ENCODE peak calls at places on chromosomes 5 and 9, in six cellular contexts. M, K, E, F, W and P are unnamed samples.

GRCh38 chr5:140303987-140304386 is 1.1 kb upstream of the PFDN1 start:
- DNase-seq in M (no peak), K (no peak), E (no peak), F (no peak), W (peak), P (no peak)

GRCh38 chr5:151086905-151087360 is 6.1 kb upstream of the TNIP1 start:
- DNase-seq in M (peak), K (no peak), E (no peak), F (no peak), W (no peak), P (no peak)

GRCh38 chr5:177598477-177598876 is 1.5 kb upstream of the B4GALT7 start:
- DNase-seq in M (peak), K (peak), E (no peak), F (no peak), W (peak), P (no peak)

GRCh38 chr5:137498301-137498735 is 808 bp downstream of the SPOCK1 start:
- DNase-seq in M (peak), K (peak), E (peak), F (peak), W (peak), P (no peak)

GRCh38 chr5:135398160-135398854 is 724 bp downstream of the MACROH2A1 start:
- DNase-seq in M (peak), K (no peak), E (peak), F (peak), W (no peak), P (peak)

GRCh38 chr9:135507104-135508035 is 6.9 kb downstream of the MRPS2 start:
- DNase-seq in M (no peak), K (peak), E (no peak), F (no peak), W (no peak), P (no peak)

GRCh38 chr5:39195198-39195826 is 24.1 kb downstream of the FYB1 start:
- DNase-seq in M (peak), K (no peak), E (no peak), F (no peak), W (no peak), P (no peak)

GRCh38 chr9:107717608-107718314 is 228.2 kb upstream of the KLF4 start:
- DNase-seq in M (no peak), K (no peak), E (no peak), F (no peak), W (no peak), P (no peak)

GRCh38 chr5:119270955-119271757 is 84.7 kb upstream of the TNFAIP8 start:
- DNase-seq in M (no peak), K (no peak), E (no peak), F (no peak), W (no peak), P (peak)

GRCh38 chr5:54743997-54744788 is 226.6 kb downstream of the SNX18 start:
- DNase-seq in M (peak), K (no peak), E (peak), F (peak), W (peak), P (no peak)

GRCh38 chr9:18741880-18742279 is 267.9 kb downstream of the ADAMTSL1 start:
- DNase-seq in M (no peak), K (no peak), E (no peak), F (no peak), W (peak), P (no peak)

GRCh38 chr5:56900858-56901578 is 8.4 kb upstream of the SETD9 start:
- DNase-seq in M (peak), K (no peak), E (peak), F (peak), W (peak), P (no peak)

GRCh38 chr9:68574150-68574549 is 33.5 kb upstream of the TMEM252 start:
- DNase-seq in M (peak), K (no peak), E (peak), F (no peak), W (no peak), P (no peak)

GRCh38 chr9:84711398-84711777 is 41.9 kb downstream of the NTRK2 start:
- DNase-seq in M (no peak), K (no peak), E (no peak), F (no peak), W (no peak), P (no peak)

GRCh38 chr5:94613583-94613982 is 4.8 kb downstream of the KIAA0825 start:
- DNase-seq in M (peak), K (no peak), E (peak), F (no peak), W (peak), P (no peak)

GRCh38 chr5:39503148-39503547 is 78.4 kb upstream of the DAB2 start:
- DNase-seq in M (peak), K (no peak), E (peak), F (peak), W (peak), P (no peak)

GRCh38 chr5:93503598-93504067 is 77.4 kb downstream of the NR2F1-AS1 start:
- DNase-seq in M (peak), K (no peak), E (peak), F (peak), W (peak), P (no peak)

GRCh38 chr5:95850391-95850894 is 27.9 kb upstream of the GLRX start:
- DNase-seq in M (peak), K (no peak), E (peak), F (no peak), W (peak), P (no peak)

GRCh38 chr9:7216004-7216821 is 458.4 kb downstream of the KDM4C start:
- DNase-seq in M (peak), K (no peak), E (peak), F (no peak), W (peak), P (no peak)

GRCh38 chr9:95742821-95743220 is 132.7 kb upstream of the ERCC6L2 start:
- DNase-seq in M (no peak), K (no peak), E (no peak), F (no peak), W (no peak), P (no peak)

GRCh38 chr9:109442716-109443115 is 55.4 kb downstream of the PTPN3 start:
- DNase-seq in M (no peak), K (no peak), E (no peak), F (no peak), W (no peak), P (no peak)

GRCh38 chr9:114869845-114870244 is 60.5 kb downstream of the TNFSF8 start:
- DNase-seq in M (no peak), K (no peak), E (peak), F (no peak), W (no peak), P (no peak)

DNA sequence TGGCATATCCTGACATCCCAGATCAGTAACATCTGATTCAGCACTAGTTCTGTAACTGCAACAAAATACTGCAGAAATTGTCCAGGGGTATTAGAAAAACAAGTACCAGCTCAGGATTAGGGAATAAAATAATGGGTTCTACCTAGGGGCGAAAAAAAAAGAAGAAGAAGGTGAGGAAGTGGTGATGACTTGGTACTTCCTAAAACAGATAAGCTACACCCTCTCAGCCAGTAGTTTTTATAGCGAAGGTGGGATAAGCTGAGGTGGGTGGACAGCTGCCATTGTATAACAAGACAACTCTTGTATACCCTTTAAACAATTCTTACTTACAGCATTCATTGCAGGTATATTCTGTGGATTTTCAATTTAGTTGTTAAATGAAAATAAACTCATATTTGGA is 19.1 kb downstream of the RAPGEF6 start:
- DNase-seq in M (no peak), K (no peak), E (no peak), F (no peak), W (no peak), P (no peak)
- H3K4me3 ChIP-seq in M (no peak), K (no peak), E (no peak), F (no peak), W (no peak), P (no peak)

DNA sequence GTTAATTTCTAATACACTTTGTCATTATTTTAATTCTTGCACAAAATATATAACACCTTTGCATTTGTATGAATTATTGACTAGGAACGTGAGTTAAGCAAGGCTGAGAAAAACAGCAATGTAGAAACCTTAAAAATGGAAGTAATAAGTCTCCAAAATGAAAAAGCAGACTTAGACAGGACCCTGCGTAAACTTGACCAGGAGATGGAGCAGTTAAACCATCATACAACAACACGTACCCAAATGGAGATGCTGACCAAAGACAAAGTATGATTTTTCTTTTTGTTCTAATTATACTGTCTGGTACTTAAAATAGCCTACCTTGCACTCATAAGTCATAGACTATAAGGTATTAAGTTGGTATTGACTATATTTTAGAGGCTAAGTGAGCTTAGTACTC is 34.4 kb downstream of the RAD50 start:
- DNase-seq in M (peak), K (no peak), E (peak), F (peak), W (peak), P (no peak)
- TF ChIP-seq CTCF in M (no peak), K (no peak), E (peak), F (no peak), W (no peak), P (peak)

GRCh38 chr9:92403153-92403552 is 1.2 kb downstream of the OGN start:
- DNase-seq in M (no peak), K (no peak), E (no peak), F (no peak), W (no peak), P (no peak)
- H3K4me3 ChIP-seq in M (no peak), K (peak), E (no peak), F (peak), W (no peak), P (no peak)

GRCh38 chr9:37210737-37211523 is 90.6 kb downstream of the ZCCHC7 start:
- DNase-seq in M (no peak), K (no peak), E (no peak), F (no peak), W (peak), P (no peak)

GRCh38 chr9:37215456-37216229 is 95.3 kb downstream of the ZCCHC7 start:
- DNase-seq in M (peak), K (no peak), E (peak), F (no peak), W (peak), P (no peak)

GRCh38 chr9:37212435-37212834 is 92.1 kb downstream of the ZCCHC7 start:
- DNase-seq in M (no peak), K (no peak), E (no peak), F (no peak), W (no peak), P (no peak)

GRCh38 chr9:37206121-37206620 is 85.8 kb downstream of the ZCCHC7 start:
- DNase-seq in M (no peak), K (no peak), E (no peak), F (no peak), W (no peak), P (no peak)

GRCh38 chr9:37209431-37210386 is 89.3 kb downstream of the ZCCHC7 start:
- DNase-seq in M (peak), K (no peak), E (no peak), F (no peak), W (peak), P (no peak)
- TF ChIP-seq CTCF in M (peak), K (no peak), E (peak), F (peak), W (peak), P (peak)

GRCh38 chr9:34675874-34676273 is 13.4 kb upstream of the CCL27 start:
- DNase-seq in M (no peak), K (no peak), E (no peak), F (no peak), W (peak), P (no peak)

GRCh38 chr9:34674440-34674839 is 12.0 kb upstream of the CCL27 start:
- DNase-seq in M (no peak), K (no peak), E (no peak), F (no peak), W (no peak), P (peak)

GRCh38 chr9:34671307-34671706 is 8.8 kb upstream of the CCL27 start:
- DNase-seq in M (no peak), K (no peak), E (no peak), F (no peak), W (no peak), P (no peak)

GRCh38 chr9:34669809-34670562 is 7.5 kb upstream of the CCL27 start:
- DNase-seq in M (no peak), K (no peak), E (no peak), F (no peak), W (no peak), P (no peak)

GRCh38 chr9:34675048-34675714 is 12.7 kb upstream of the CCL27 start:
- DNase-seq in M (peak), K (no peak), E (peak), F (peak), W (peak), P (no peak)
- H3K4me3 ChIP-seq in M (no peak), K (no peak), E (no peak), F (no peak), W (no peak), P (no peak)

DNA sequence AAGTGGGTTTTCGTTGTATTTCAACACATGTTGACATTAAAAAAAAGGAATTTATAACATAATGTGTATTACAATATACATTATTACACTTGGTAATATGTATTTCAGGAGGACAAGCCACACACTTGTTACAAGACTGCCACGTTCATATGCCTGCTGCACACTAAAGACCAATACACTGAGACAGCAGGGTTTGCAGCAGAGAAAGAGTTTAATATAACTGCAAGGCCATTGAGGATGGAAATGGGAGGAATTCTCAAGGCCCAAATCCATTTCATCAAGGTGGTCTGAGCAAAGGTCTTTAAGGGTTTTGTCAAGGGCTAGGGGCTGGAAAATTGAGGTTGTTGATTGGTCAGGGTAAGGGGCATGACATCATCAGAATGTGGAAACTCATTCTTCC is 1017.8 kb upstream of the CDH10 start:
- DNase-seq in M (no peak), K (no peak), E (no peak), F (no peak), W (no peak), P (no peak)
- TF ChIP-seq CTCF in M (no peak), K (no peak), E (no peak), F (no peak), W (no peak), P (no peak)

GRCh38 chr5:73499756-73500155 is 1.5 kb downstream of the BTF3 start:
- DNase-seq in M (no peak), K (no peak), E (no peak), F (no peak), W (no peak), P (no peak)
- H3K4me3 ChIP-seq in M (peak), K (peak), E (peak), F (peak), W (peak), P (peak)

DNA sequence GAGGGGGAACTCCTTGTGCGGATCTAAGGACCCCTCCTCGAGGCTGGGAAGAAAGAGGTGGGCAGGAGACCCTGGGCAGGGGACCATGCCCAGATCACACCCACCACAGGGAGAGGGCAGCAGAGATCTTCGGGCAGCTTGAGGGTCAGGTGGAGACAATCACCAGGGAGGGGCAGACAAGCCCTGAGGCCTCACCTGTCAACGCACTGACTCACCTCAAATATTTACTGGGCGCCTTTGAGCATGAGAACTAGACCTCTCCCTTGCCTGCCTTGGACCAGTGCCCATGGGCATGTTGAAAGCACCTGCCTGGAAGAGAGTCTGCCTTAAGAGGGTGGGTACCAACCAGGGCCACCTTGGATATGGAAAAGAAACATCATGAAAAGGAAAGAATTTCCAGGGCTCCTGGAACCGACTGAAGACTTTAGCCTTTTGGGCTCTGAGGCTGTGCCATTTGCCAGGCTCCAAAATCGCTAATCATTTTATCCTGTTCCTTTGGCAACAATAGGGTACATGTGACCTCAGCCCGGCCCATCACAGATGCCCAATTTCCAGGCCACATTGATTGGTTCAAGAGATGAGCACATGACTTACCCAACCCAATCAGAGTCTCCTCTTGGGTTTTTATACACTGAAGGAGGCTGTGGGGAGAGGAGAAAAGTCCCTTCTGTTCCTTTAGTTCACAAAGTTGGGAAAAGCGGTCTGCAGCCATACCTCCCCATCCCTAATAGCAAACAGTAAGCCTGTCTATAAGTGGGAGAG is 10.4 kb upstream of the SPINK4 start:
- DNase-seq in M (no peak), K (no peak), E (no peak), F (no peak), W (no peak), P (peak)
- TF ChIP-seq CTCF in M (no peak), K (no peak), E (no peak), F (no peak), W (peak), P (peak)